ENCODE peak calls at places on chromosomes 11 and 22, in eight cellular contexts. K is cardiac muscle cell, A is A549, F is PC-3, J is IMR-90, M is dorsolateral prefrontal cortex, S is colonic mucosa, N is fibroblast of lung. G is an unnamed sample.
A peak's percentile ranks its signal among the peaks of the same experiment; 100 is the strongest.

GRCh38 chr11:57480409-57481137 is 20.2 kb downstream of the RTN4RL2 start:
- DNase-seq in K (peak; percentile 61), A (peak; percentile 77), F (peak; percentile 80), J (peak; percentile 25), M (peak; percentile 76), S (peak; percentile 89), N (peak; percentile 53), G (peak; percentile 63)

GRCh38 chr11:85768473-85769146 is 42.3 kb downstream of the SYTL2 start:
- DNase-seq in K (no peak), A (no peak), F (no peak), J (no peak), M (no peak), S (no peak), N (no peak), G (no peak)

GRCh38 chr22:38766076-38766777 is 10.4 kb upstream of the SUN2 start:
- DNase-seq in K (peak; percentile 73), A (peak; percentile 82), F (peak; percentile 82), J (peak; percentile 64), M (peak; percentile 77), S (peak; percentile 77), N (peak; percentile 42), G (peak; percentile 86)

GRCh38 chr11:31355131-31355530 is 14.4 kb downstream of the DCDC1 start:
- DNase-seq in K (no peak), A (no peak), F (no peak), J (peak; percentile 20), M (no peak), S (no peak), N (peak; percentile 12), G (peak; percentile 69)

GRCh38 chr11:61331636-61332035 is 1.3 kb downstream of the DDB1 start:
- DNase-seq in K (no peak), A (no peak), F (no peak), J (no peak), M (no peak), S (no peak), N (no peak), G (no peak)

GRCh38 chr11:76910620-76911414 is 50.1 kb downstream of the ACER3 start:
- DNase-seq in K (no peak), A (no peak), F (no peak), J (no peak), M (no peak), S (peak; percentile 50), N (peak; percentile 71), G (no peak)

GRCh38 chr11:134666273-134667174 is 254.5 kb upstream of the B3GAT1 start:
- DNase-seq in K (no peak), A (no peak), F (no peak), J (no peak), M (no peak), S (no peak), N (no peak), G (no peak)

GRCh38 chr22:19430890-19431541 is 517 bp downstream of the HIRA start:
- DNase-seq in K (peak; percentile 58), A (peak; percentile 26), F (peak; percentile 7), J (peak; percentile 19), M (no peak), S (peak; percentile 79), N (peak; percentile 36), G (peak; percentile 22)

GRCh38 chr11:119641991-119642745 is 86.8 kb downstream of the NECTIN1 start:
- DNase-seq in K (peak; percentile 31), A (peak; percentile 30), F (peak; percentile 61), J (peak; percentile 5), M (no peak), S (no peak), N (peak; percentile 20), G (peak; percentile 55)

GRCh38 chr11:10678106-10678505 is 15.4 kb downstream of the IRAG1 start:
- DNase-seq in K (no peak), A (no peak), F (no peak), J (no peak), M (no peak), S (no peak), N (no peak), G (no peak)

GRCh38 chr11:57180141-57180561 is 1.6 kb upstream of the LRRC55 start:
- DNase-seq in K (no peak), A (no peak), F (no peak), J (no peak), M (no peak), S (no peak), N (no peak), G (no peak)

GRCh38 chr11:110955797-110956196 is 243.6 kb upstream of the ARHGAP20 start:
- DNase-seq in K (no peak), A (no peak), F (no peak), J (no peak), M (no peak), S (no peak), N (no peak), G (no peak)

GRCh38 chr22:19654338-19654922 is 59.9 kb upstream of the SEPTIN5 start:
- DNase-seq in K (no peak), A (no peak), F (no peak), J (no peak), M (no peak), S (no peak), N (no peak), G (no peak)

GRCh38 chr11:83454674-83455073 is 168.5 kb upstream of the CCDC90B start:
- DNase-seq in K (no peak), A (no peak), F (no peak), J (no peak), M (no peak), S (no peak), N (no peak), G (no peak)

GRCh38 chr11:120854988-120855387 is 168.9 kb upstream of the TBCEL start:
- DNase-seq in K (peak; percentile 74), A (no peak), F (no peak), J (no peak), M (no peak), S (no peak), N (no peak), G (no peak)

GRCh38 chr11:26143553-26144308 is 188.2 kb upstream of the ANO3 start:
- DNase-seq in K (no peak), A (no peak), F (peak; percentile 25), J (peak; percentile 9), M (no peak), S (no peak), N (no peak), G (peak; percentile 37)

GRCh38 chr22:50171319-50171964 is 911 bp downstream of the PANX2 start:
- DNase-seq in K (peak; percentile 64), A (no peak), F (no peak), J (no peak), M (no peak), S (no peak), N (no peak), G (no peak)
- H3K4me3 ChIP-seq in K (peak overlapping the region; percentile 51), A (peak overlapping the region; percentile 81), F (peak overlapping the region; percentile 68), J (peak overlapping the region; percentile 2), M (peak overlapping the region; percentile 49), S (no peak overlapping the region), N (no peak overlapping the region), G (no peak overlapping the region)

GRCh38 chr22:49960967-49961600 is 512 bp downstream of the PIM3 start:
- DNase-seq in K (peak; percentile 62), A (peak; percentile 36), F (peak; percentile 47), J (no peak), M (peak; percentile 33), S (peak; percentile 59), N (no peak), G (peak; percentile 81)

GRCh38 chr22:49959782-49960158 is 802 bp upstream of the PIM3 start:
- DNase-seq in K (no peak), A (peak; percentile 39), F (peak; percentile 69), J (no peak), M (no peak), S (peak; percentile 68), N (no peak), G (peak; percentile 48)

GRCh38 chr22:49961601-49962011 is 1.0 kb downstream of the PIM3 start:
- DNase-seq in K (no peak), A (peak; percentile 49), F (no peak), J (no peak), M (peak; percentile 27), S (peak; percentile 38), N (no peak), G (no peak)

GRCh38 chr22:49958961-49959781 is 1.4 kb upstream of the PIM3 start:
- DNase-seq in K (no peak), A (no peak), F (no peak), J (no peak), M (no peak), S (no peak), N (no peak), G (no peak)

GRCh38 chr22:49960159-49960966 is at the start of gene PIM3:
- DNase-seq in K (peak; percentile 97), A (peak; percentile 95), F (peak; percentile 95), J (peak; percentile 95), M (peak; percentile 95), S (peak; percentile 95), N (peak; percentile 96), G (peak; percentile 96)
- TF ChIP-seq CTCF in K (no peak), A (no peak), F (no peak), J (no peak), M (peak; percentile 11), S (no peak), N (no peak), G (no peak)

DNA sequence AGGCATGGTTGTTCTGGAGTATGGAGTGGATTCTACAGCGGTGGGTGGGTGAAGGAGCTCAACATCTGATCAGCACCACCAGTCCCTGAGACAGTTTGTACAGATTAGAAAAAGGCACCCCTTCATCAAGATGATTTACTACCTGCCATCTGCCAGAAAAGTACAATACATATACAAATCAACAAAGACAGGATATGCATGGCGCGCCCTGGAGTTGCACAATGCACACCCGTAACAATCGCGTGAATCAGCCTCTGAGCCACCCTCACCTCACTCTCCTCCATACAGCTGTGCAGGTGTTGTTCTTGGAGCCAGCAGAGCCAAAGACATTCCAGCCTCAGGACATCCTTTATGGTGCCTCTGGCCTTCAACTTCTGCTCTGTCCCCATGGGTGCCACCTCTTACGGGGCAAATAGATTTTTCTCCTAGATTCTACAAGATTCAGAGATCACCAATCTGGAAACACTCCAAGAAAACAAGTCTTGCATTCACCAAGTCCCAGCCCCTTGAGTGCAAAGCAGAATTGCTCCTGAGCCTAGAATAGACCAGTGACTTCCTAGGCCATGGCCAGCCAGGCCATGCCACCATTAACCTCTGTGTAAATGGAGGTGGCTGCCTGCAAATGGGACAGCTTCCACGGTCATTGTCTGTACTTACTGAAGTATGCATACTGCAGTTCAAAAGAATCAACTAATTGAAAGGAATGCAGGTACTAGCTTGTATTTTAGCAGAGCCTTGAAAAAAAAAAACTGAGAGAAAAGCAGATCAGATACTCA is 490.9 kb downstream of the SOX6 start:
- DNase-seq in K (no peak), A (no peak), F (peak; percentile 15), J (no peak), M (no peak), S (no peak), N (no peak), G (peak; percentile 97)
- H3K4me3 ChIP-seq in K (no peak overlapping the region), A (no peak overlapping the region), F (no peak overlapping the region), J (no peak overlapping the region), M (no peak overlapping the region), S (no peak overlapping the region), N (no peak overlapping the region), G (no peak overlapping the region)

DNA sequence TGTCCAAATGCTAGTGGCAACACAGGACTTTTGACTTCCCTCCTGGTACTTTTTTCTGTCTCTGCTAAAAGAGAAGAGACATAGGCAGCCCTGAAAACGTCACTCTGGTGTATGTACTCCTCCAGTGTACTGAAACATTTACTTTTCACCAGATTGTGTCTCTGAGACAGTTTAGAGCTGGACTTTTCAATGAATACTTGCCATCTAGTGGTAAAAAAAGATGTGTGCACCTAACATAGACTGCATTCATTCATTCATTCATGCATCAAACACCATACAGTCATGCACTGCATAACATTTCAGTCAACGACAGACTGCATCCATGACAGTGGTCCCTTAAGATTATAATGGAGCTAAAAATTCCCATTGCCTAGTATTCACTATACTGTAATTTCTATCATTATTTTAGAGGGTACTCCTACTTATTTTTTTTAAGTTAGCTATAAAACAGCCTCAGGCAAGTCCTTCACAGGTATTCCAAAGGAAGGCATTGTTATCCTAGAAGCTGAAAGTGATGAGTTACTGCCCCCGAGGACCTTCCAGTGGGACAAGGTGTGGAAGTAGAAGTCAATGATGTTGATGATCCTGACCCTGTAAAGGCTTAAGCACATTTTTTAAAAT is 186.2 kb downstream of the SPON1 start:
- DNase-seq in K (peak; percentile 49), A (peak; percentile 46), F (peak; percentile 72), J (peak; percentile 44), M (no peak), S (no peak), N (peak; percentile 68), G (peak; percentile 48)
- TF ChIP-seq CTCF in K (peak; percentile 61), A (peak; percentile 58), F (peak; percentile 77), J (peak; percentile 66), M (peak; percentile 49), S (peak; percentile 41), N (peak; percentile 69), G (peak; percentile 57)

G was measured in epithelial cell of esophagus.